ENCODE peak calls at places on chromosome 19, in five cellular contexts. I is AG04450, Y is AG09319, Q is thoracic aorta, R is AG10803. A is an unnamed sample.
A peak's percentile ranks its signal among the peaks of the same experiment; 100 is the strongest.

GRCh38 chr19:35868172-35868822 is at the start of gene APLP1:
- DNase-seq in I (no peak), Y (no peak), Q (no peak), R (peak; percentile 39), A (peak; percentile 66)

GRCh38 chr19:57887195-57887941 is 1.5 kb downstream of the ZNF814 start:
- DNase-seq in I (no peak), Y (no peak), Q (no peak), R (no peak), A (no peak)

GRCh38 chr19:18932216-18932841 is 8.7 kb downstream of the HOMER3 start:
- DNase-seq in I (no peak), Y (no peak), Q (peak; percentile 30), R (peak; percentile 25), A (peak; percentile 81)

GRCh38 chr19:16702123-16702522 is 17.5 kb upstream of the NWD1 start:
- DNase-seq in I (peak; percentile 13), Y (peak; percentile 36), Q (no peak), R (peak; percentile 81), A (peak; percentile 45)

GRCh38 chr19:7657047-7657779 is 11.6 kb upstream of the RETN start:
- DNase-seq in I (no peak), Y (no peak), Q (no peak), R (peak; percentile 31), A (no peak)

GRCh38 chr19:5155586-5156210 is 184.9 kb downstream of the PTPRS start:
- DNase-seq in I (no peak), Y (no peak), Q (no peak), R (no peak), A (no peak)

GRCh38 chr19:44582581-44583265 is 30.6 kb upstream of the IGSF23 start:
- DNase-seq in I (no peak), Y (no peak), Q (no peak), R (no peak), A (peak; percentile 17)

GRCh38 chr19:49110567-49110966 is 3.6 kb upstream of the LIN7B start:
- DNase-seq in I (no peak), Y (no peak), Q (no peak), R (peak; percentile 38), A (no peak)

GRCh38 chr19:45523642-45524256 is 16.5 kb downstream of the VASP start:
- DNase-seq in I (peak; percentile 61), Y (peak; percentile 59), Q (peak; percentile 50), R (peak; percentile 82), A (peak; percentile 75)

GRCh38 chr19:55067869-55068268 is 4.9 kb upstream of the RDH13 start:
- DNase-seq in I (no peak), Y (no peak), Q (no peak), R (no peak), A (no peak)

GRCh38 chr19:33687761-33688656 is 66.3 kb downstream of the CHST8 start:
- DNase-seq in I (no peak), Y (no peak), Q (no peak), R (no peak), A (no peak)

GRCh38 chr19:46447006-46447405 is 18.3 kb upstream of the PNMA8C start:
- DNase-seq in I (no peak), Y (no peak), Q (no peak), R (no peak), A (no peak)

GRCh38 chr19:860481-861098 is 1.1 kb downstream of the CFD start:
- DNase-seq in I (peak; percentile 50), Y (peak; percentile 51), Q (no peak), R (peak; percentile 74), A (peak; percentile 82)

GRCh38 chr19:34257559-34257924 is 3.2 kb downstream of the GARRE1 start:
- DNase-seq in I (no peak), Y (no peak), Q (no peak), R (no peak), A (no peak)

GRCh38 chr19:46133777-46134231 is 9.3 kb upstream of the IGFL3 start:
- DNase-seq in I (no peak), Y (no peak), Q (no peak), R (no peak), A (no peak)

GRCh38 chr19:45419396-45419795 is 4.3 kb downstream of the ERCC1 start:
- DNase-seq in I (no peak), Y (no peak), Q (no peak), R (no peak), A (no peak)

GRCh38 chr19:4472174-4472974 is at the start of gene HDGFL2:
- DNase-seq in I (no peak), Y (no peak), Q (no peak), R (no peak), A (peak; percentile 18)

GRCh38 chr19:8251025-8251472 is 41.9 kb downstream of the CERS4 start:
- DNase-seq in I (no peak), Y (no peak), Q (peak; percentile 30), R (peak; percentile 11), A (peak; percentile 82)

GRCh38 chr19:7482584-7483439 is 6.0 kb downstream of the PEX11G start:
- DNase-seq in I (no peak), Y (no peak), Q (no peak), R (no peak), A (no peak)

GRCh38 chr19:44617481-44617880 is 4.1 kb downstream of the IGSF23 start:
- DNase-seq in I (no peak), Y (no peak), Q (no peak), R (no peak), A (no peak)

GRCh38 chr19:48174445-48175030 is 4.1 kb downstream of the ZSWIM9 start:
- DNase-seq in I (no peak), Y (no peak), Q (no peak), R (no peak), A (no peak)

GRCh38 chr19:862529-863304 is 3.3 kb downstream of the CFD start:
- DNase-seq in I (no peak), Y (no peak), Q (no peak), R (no peak), A (peak; percentile 63)

DNA sequence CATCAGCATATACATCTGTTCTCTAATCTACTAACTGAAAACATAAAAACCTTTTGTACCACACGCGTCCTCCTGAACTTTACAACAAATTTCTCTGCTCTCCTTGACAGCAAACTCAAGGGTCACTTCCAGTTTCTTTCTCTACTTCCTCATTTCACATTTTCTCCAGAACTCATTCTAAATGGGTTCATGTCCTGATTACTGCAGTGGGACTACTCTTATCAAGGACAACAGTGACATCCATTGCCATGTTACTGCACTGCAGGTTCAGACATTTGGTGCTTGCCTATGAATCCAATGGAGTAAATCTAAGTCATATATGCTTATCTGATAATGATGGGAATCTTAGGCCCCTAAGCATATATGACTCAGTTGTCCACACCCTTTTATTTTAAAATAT is 35.3 kb downstream of the FPR3 start:
- DNase-seq in I (no peak), Y (no peak), Q (no peak), R (peak; percentile 17), A (no peak)
- TF ChIP-seq CTCF in I (no peak), Y (no peak), Q (no peak), R (peak; percentile 36), A (peak; percentile 7)

GRCh38 chr19:2787115-2787514 is 1.8 kb downstream of the THOP1 start:
- DNase-seq in I (no peak), Y (no peak), Q (no peak), R (no peak), A (no peak)
- TF ChIP-seq CTCF in I (no peak), Y (no peak), Q (no peak), R (no peak), A (no peak)

GRCh38 chr19:38100589-38100988 is 123.4 kb downstream of the DPF1 start:
- DNase-seq in I (no peak), Y (no peak), Q (no peak), R (no peak), A (no peak)

GRCh38 chr19:38093154-38093553 is 130.9 kb downstream of the DPF1 start:
- DNase-seq in I (no peak), Y (no peak), Q (no peak), R (no peak), A (no peak)

GRCh38 chr19:38093587-38093986 is 130.4 kb downstream of the DPF1 start:
- DNase-seq in I (no peak), Y (no peak), Q (no peak), R (no peak), A (no peak)

GRCh38 chr19:38099966-38100365 is 124.1 kb downstream of the DPF1 start:
- DNase-seq in I (no peak), Y (no peak), Q (no peak), R (no peak), A (no peak)

DNA sequence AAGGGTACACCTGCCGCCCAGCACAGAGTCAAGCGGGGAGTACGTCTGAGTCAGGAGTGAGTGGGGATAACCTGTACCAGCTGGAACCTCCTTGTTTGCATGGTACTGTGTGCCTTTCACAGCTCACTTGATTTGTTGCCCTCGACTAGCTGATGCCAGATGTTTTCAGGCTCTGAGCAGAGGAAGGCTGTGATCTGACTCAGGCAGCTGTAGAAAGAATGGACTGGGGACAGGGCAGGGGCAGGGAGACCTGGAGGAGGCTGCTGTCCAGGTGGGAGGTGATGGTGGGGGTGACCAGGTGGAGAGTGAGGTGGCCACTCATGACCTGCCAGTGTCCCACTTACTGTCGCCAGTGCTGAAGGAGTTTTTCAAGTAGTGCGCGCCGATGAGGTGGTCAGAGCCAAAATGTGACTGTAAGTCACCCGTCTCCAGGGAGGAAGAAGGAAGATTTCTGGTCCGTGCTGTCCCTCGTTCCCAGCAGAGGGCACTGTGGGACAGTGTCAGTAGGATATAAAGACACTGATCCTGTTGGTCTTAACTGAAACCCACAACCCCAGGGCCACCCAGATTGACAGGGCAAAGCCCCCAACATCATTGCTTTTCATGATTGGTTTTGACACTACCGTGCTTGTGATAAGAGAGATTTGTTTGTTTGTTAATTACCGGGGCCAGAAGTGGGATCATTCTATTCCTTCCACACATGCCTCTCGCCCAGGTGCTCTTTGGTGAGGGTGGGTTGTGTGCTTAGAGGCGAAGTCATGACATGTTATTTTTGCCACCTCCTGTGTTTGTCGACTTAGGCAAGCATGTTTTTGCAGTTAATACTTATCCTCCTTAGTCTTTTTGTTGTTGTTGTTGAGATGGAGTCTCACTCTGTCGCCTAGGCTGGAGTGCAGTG is 128.4 kb downstream of the DPF1 start:
- DNase-seq in I (no peak), Y (peak; percentile 24), Q (peak; percentile 16), R (peak; percentile 72), A (peak; percentile 64)
- TF ChIP-seq CTCF in I (peak; percentile 76), Y (peak; percentile 80), Q (peak; percentile 64), R (peak; percentile 80), A (peak; percentile 63)

GRCh38 chr19:13036366-13036976 is 41.2 kb downstream of the NFIX start:
- DNase-seq in I (no peak), Y (no peak), Q (no peak), R (peak; percentile 82), A (peak; percentile 87)
- TF ChIP-seq CTCF in I (no peak), Y (no peak), Q (no peak), R (peak; percentile 37), A (peak; percentile 39)

GRCh38 chr19:53980553-53981407 is 10.7 kb upstream of the CACNG6 start:
- DNase-seq in I (no peak), Y (no peak), Q (no peak), R (no peak), A (peak; percentile 74)
- TF ChIP-seq CTCF in I (no peak), Y (no peak), Q (no peak), R (no peak), A (no peak)

GRCh38 chr19:20482721-20483120 is 82.9 kb downstream of the ZNF737 start:
- DNase-seq in I (no peak), Y (no peak), Q (no peak), R (no peak), A (no peak)

GRCh38 chr19:20479483-20479882 is 86.1 kb downstream of the ZNF737 start:
- DNase-seq in I (no peak), Y (no peak), Q (no peak), R (no peak), A (no peak)

GRCh38 chr19:20478936-20479335 is 86.6 kb downstream of the ZNF737 start:
- DNase-seq in I (no peak), Y (no peak), Q (no peak), R (no peak), A (no peak)
- TF ChIP-seq CTCF in I (no peak), Y (no peak), Q (no peak), R (no peak), A (no peak)

GRCh38 chr19:52590728-52591127 is 20.6 kb downstream of the ZNF701 start:
- DNase-seq in I (no peak), Y (no peak), Q (no peak), R (no peak), A (no peak)
- TF ChIP-seq CTCF in I (no peak), Y (no peak), Q (no peak), R (no peak), A (no peak)

A was measured in psoas muscle.